ENCODE peak calls at places on chromosome 1, in nine cellular contexts. Z is GM10248; T is AG09309; Q is fibroblast of the conjunctiva; A is activated CD4-positive, alpha-beta T cell treated with anti-CD3 and anti-CD28 coated beads, Interleukin-2, amount 50 U/mL, for 48 hours; J is naive thymus-derived CD8-positive, alpha-beta T cell; M is NCI-H1417; C is GF-D8; U is right atrium auricular region. I is an unnamed sample.

GRCh38 chr1:147514233-147514632 is 27.1 kb upstream of the BCL9 start:
- DNase-seq in Z (no peak), T (no peak), Q (no peak), A (no peak), J (no peak), M (no peak), C (no peak), U (no peak), I (no peak)

GRCh38 chr1:167137285-167138192 is 43.7 kb downstream of the STYXL2 start:
- DNase-seq in Z (no peak), T (no peak), Q (no peak), A (no peak), J (no peak), M (peak), C (no peak), U (no peak), I (no peak)

GRCh38 chr1:172298146-172298545 is 122.3 kb upstream of the C1orf105 start:
- DNase-seq in Z (no peak), T (no peak), Q (no peak), A (no peak), J (no peak), M (no peak), C (no peak), U (no peak), I (no peak)

GRCh38 chr1:241640149-241640866 is at the start of the genes CHML and OPN3:
- DNase-seq in Z (peak), T (peak), Q (peak), A (peak), J (peak), M (peak), C (peak), U (peak), I (peak)

GRCh38 chr1:12063141-12064072 is at the start of gene TNFRSF8:
- DNase-seq in Z (peak), T (no peak), Q (no peak), A (peak), J (no peak), M (no peak), C (peak), U (no peak), I (peak)

GRCh38 chr1:73593804-73594203 is 604.2 kb downstream of the LRRIQ3 start:
- DNase-seq in Z (no peak), T (no peak), Q (no peak), A (no peak), J (no peak), M (no peak), C (no peak), U (no peak), I (no peak)

GRCh38 chr1:180586671-180587155 is 27.9 kb downstream of the OVAAL start:
- DNase-seq in Z (no peak), T (no peak), Q (no peak), A (no peak), J (no peak), M (peak), C (no peak), U (no peak), I (no peak)

GRCh38 chr1:30101016-30101415 is 622.4 kb downstream of the MATN1 start:
- DNase-seq in Z (no peak), T (no peak), Q (no peak), A (no peak), J (no peak), M (no peak), C (no peak), U (no peak), I (no peak)

GRCh38 chr1:202588644-202589189 is 121.5 kb downstream of the SYT2 start:
- DNase-seq in Z (no peak), T (no peak), Q (no peak), A (no peak), J (no peak), M (no peak), C (no peak), U (no peak), I (no peak)

GRCh38 chr1:214415131-214415530 is 134.2 kb downstream of the SMYD2 start:
- DNase-seq in Z (no peak), T (no peak), Q (no peak), A (no peak), J (no peak), M (no peak), C (no peak), U (no peak), I (no peak)

GRCh38 chr1:71303617-71304041 is 222.8 kb upstream of the ZRANB2 start:
- DNase-seq in Z (no peak), T (no peak), Q (no peak), A (no peak), J (no peak), M (no peak), C (no peak), U (no peak), I (no peak)

GRCh38 chr1:40760984-40761383 is 22.6 kb upstream of the KCNQ4 start:
- DNase-seq in Z (no peak), T (no peak), Q (no peak), A (no peak), J (no peak), M (no peak), C (no peak), U (no peak), I (no peak)

GRCh38 chr1:234589064-234589765 is 20.8 kb downstream of the IRF2BP2 start:
- DNase-seq in Z (no peak), T (no peak), Q (no peak), A (no peak), J (no peak), M (no peak), C (no peak), U (peak), I (no peak)

GRCh38 chr1:38474738-38475623 is 384.6 kb downstream of the RRAGC start:
- DNase-seq in Z (peak), T (no peak), Q (no peak), A (no peak), J (no peak), M (no peak), C (no peak), U (no peak), I (no peak)

GRCh38 chr1:36924282-36924791 is 110.0 kb downstream of the GRIK3 start:
- DNase-seq in Z (peak), T (no peak), Q (no peak), A (peak), J (no peak), M (no peak), C (no peak), U (no peak), I (peak)

GRCh38 chr1:228368801-228369607 is 37.6 kb downstream of the TRIM11 start:
- DNase-seq in Z (no peak), T (no peak), Q (no peak), A (no peak), J (no peak), M (no peak), C (no peak), U (peak), I (no peak)

GRCh38 chr1:162720996-162721395 is 69.5 kb upstream of the HSD17B7 start:
- DNase-seq in Z (no peak), T (no peak), Q (no peak), A (no peak), J (no peak), M (no peak), C (no peak), U (no peak), I (no peak)

GRCh38 chr1:162056043-162056442 is 13.4 kb upstream of the NOS1AP start:
- DNase-seq in Z (peak), T (no peak), Q (peak), A (peak), J (no peak), M (peak), C (peak), U (no peak), I (peak)

GRCh38 chr1:76933847-76934657 is 66.8 kb downstream of the ST6GALNAC5 start:
- DNase-seq in Z (no peak), T (no peak), Q (no peak), A (no peak), J (no peak), M (no peak), C (no peak), U (no peak), I (no peak)

GRCh38 chr1:233355841-233356704 is 28.5 kb downstream of the MAP3K21 start:
- DNase-seq in Z (no peak), T (no peak), Q (no peak), A (peak), J (no peak), M (no peak), C (no peak), U (no peak), I (peak)

GRCh38 chr1:78274814-78275213 is 216.0 kb upstream of the PTGFR start:
- DNase-seq in Z (no peak), T (no peak), Q (no peak), A (no peak), J (no peak), M (no peak), C (no peak), U (no peak), I (no peak)

GRCh38 chr1:35611655-35612054 is 29.7 kb downstream of the PSMB2 start:
- DNase-seq in Z (no peak), T (no peak), Q (no peak), A (no peak), J (no peak), M (no peak), C (no peak), U (no peak), I (no peak)

I was measured in CD4-positive, CD25-positive, alpha-beta regulatory T cell.